ENCODE peak calls at places on chromosomes 6 and 20, in four cellular contexts. U, M, V and X are unnamed samples.

GRCh38 chr20:12358006-12358654 is 440.4 kb downstream of the BTBD3 start:
- DNase-seq in V (no peak), U (no peak), M (peak; percentile 11), X (no peak)

GRCh38 chr6:38432479-38432878 is 207.2 kb downstream of the BTBD9 start:
- DNase-seq in V (no peak), M (no peak), U (no peak), X (peak; percentile 32)

GRCh38 chr6:166955865-166956443 is 396 bp downstream of the RNASET2 start:
- DNase-seq in V (no peak), U (no peak), M (peak; percentile 59), X (no peak)

GRCh38 chr6:107348224-107348623 is 111.1 kb downstream of the PDSS2 start:
- DNase-seq in M (no peak), U (no peak), V (no peak), X (no peak)

GRCh38 chr20:58219342-58219700 is 9.1 kb downstream of the ANKRD60 start:
- DNase-seq in V (no peak), U (no peak), M (no peak), X (no peak)

GRCh38 chr20:61396262-61396848 is 144.3 kb downstream of the CDH4 start:
- DNase-seq in M (no peak), V (no peak), U (no peak), X (no peak)

GRCh38 chr6:159934181-159934580 is 34.7 kb upstream of the IGF2R start:
- DNase-seq in V (no peak), M (no peak), U (peak; percentile 19), X (no peak)

GRCh38 chr20:47576516-47577033 is 74.9 kb downstream of the NCOA3 start:
- DNase-seq in V (peak; percentile 39), M (peak; percentile 75), U (peak; percentile 74), X (peak; percentile 74)

GRCh38 chr6:126020305-126021050 is 34.1 kb downstream of the TRMT11 start:
- DNase-seq in V (no peak), M (no peak), U (no peak), X (no peak)

GRCh38 chr6:130233332-130233731 is 10.6 kb upstream of the SAMD3 start:
- DNase-seq in U (peak; percentile 28), M (no peak), V (no peak), X (no peak)

GRCh38 chr6:168207421-168208175 is 112.0 kb downstream of the DACT2 start:
- DNase-seq in V (no peak), M (no peak), U (no peak), X (no peak)

GRCh38 chr6:79544299-79544927 is 7.2 kb upstream of the LCA5 start:
- DNase-seq in V (no peak), U (peak; percentile 80), M (peak; percentile 47), X (peak; percentile 96)

GRCh38 chr20:60252866-60253265 is 294.6 kb downstream of the CDH26 start:
- DNase-seq in M (no peak), V (no peak), U (no peak), X (no peak)

GRCh38 chr6:138593100-138593877 is 94.0 kb upstream of the NHSL1 start:
- DNase-seq in V (no peak), U (peak; percentile 97), M (peak; percentile 46), X (peak; percentile 89)

GRCh38 chr6:89368107-89368506 is 15.6 kb upstream of the UBE2J1 start:
- DNase-seq in U (no peak), V (peak; percentile 39), M (peak; percentile 51), X (no peak)

GRCh38 chr6:116170358-116171057 is 44.6 kb upstream of the COL10A1 start:
- DNase-seq in M (no peak), U (no peak), V (no peak), X (no peak)

GRCh38 chr20:9035129-9035528 is 33.8 kb upstream of the PLCB4 start:
- DNase-seq in V (no peak), M (no peak), U (peak; percentile 75), X (peak; percentile 75)

GRCh38 chr6:56220078-56220477 is 27.3 kb downstream of the COL21A1 start:
- DNase-seq in V (no peak), U (no peak), M (no peak), X (no peak)

GRCh38 chr6:88177961-88178464 is 11.9 kb upstream of the CNR1 start:
- DNase-seq in M (no peak), U (no peak), V (no peak), X (no peak)

GRCh38 chr6:81814365-81815109 is 62.1 kb upstream of the TENT5A start:
- DNase-seq in M (no peak), V (no peak), U (no peak), X (peak; percentile 52)

GRCh38 chr6:44342489-44342888 is at the start of gene SPATS1:
- DNase-seq in M (peak; percentile 15), U (no peak), V (peak; percentile 29), X (no peak)

GRCh38 chr6:8299034-8299433 is 136.3 kb downstream of the SLC35B3 start:
- DNase-seq in M (no peak), V (no peak), U (no peak), X (no peak)

GRCh38 chr6:14235653-14236356 is 118.2 kb downstream of the CD83 start:
- DNase-seq in M (no peak), U (no peak), V (no peak), X (no peak)

GRCh38 chr20:50521221-50521642 is 11.0 kb downstream of the PTPN1 start:
- DNase-seq in M (no peak), V (no peak), U (no peak), X (no peak)